ENCODE peak calls at places on chromosome 7, in five cellular contexts. O is mammary epithelial cell, N is cardiac muscle cell, Z is DND-41, Q is ovary. U is an unnamed sample.
A peak's percentile ranks its signal among the peaks of the same experiment; 100 is the strongest.

GRCh38 chr7:50379082-50379481 is 71.1 kb downstream of the FIGNL1 start:
- DNase-seq in Z (no peak), O (peak; percentile 98), Q (no peak), N (peak; percentile 63), U (no peak)

GRCh38 chr7:12103948-12104347 is 107.1 kb upstream of the TMEM106B start:
- DNase-seq in O (no peak), N (no peak), Q (no peak), Z (no peak), U (no peak)

GRCh38 chr7:149854611-149855367 is 16.6 kb downstream of the ZNF862 start:
- DNase-seq in O (peak; percentile 31), Z (peak; percentile 57), Q (peak; percentile 62), N (peak; percentile 91), U (peak; percentile 82)

GRCh38 chr7:101163281-101164070 is 1.9 kb downstream of the VGF start:
- DNase-seq in Q (no peak), N (no peak), O (peak; percentile 60), Z (peak; percentile 84), U (no peak)

GRCh38 chr7:16098585-16099179 is 322.7 kb downstream of the CRPPA start:
- DNase-seq in N (peak; percentile 20), Q (no peak), O (no peak), Z (no peak), U (no peak)

GRCh38 chr7:95609277-95609971 is 13.1 kb upstream of the PDK4 start:
- DNase-seq in Q (peak; percentile 67), O (no peak), N (no peak), Z (no peak), U (no peak)

GRCh38 chr7:102326156-102326914 is 29.9 kb downstream of the SPDYE6 start:
- DNase-seq in N (no peak), O (no peak), Q (no peak), Z (no peak), U (no peak)

GRCh38 chr7:2525161-2525930 is 5.8 kb downstream of the LFNG start:
- DNase-seq in N (no peak), Q (no peak), Z (no peak), O (no peak), U (peak; percentile 73)

GRCh38 chr7:68041559-68041958 is 1044.9 kb downstream of the TYW1 start:
- DNase-seq in N (no peak), Z (no peak), O (no peak), Q (no peak), U (no peak)

GRCh38 chr7:126657599-126658358 is 595.0 kb downstream of the GRM8 start:
- DNase-seq in O (no peak), N (no peak), Q (no peak), Z (no peak), U (no peak)

GRCh38 chr7:99040104-99040958 is 103.6 kb downstream of the SMURF1 start:
- DNase-seq in Q (peak; percentile 89), O (peak; percentile 65), Z (peak; percentile 66), N (peak; percentile 93), U (peak; percentile 65)
- H3K36me3 ChIP-seq in Q (no peaks in the 10 kb centered on the region), O (peaks cover 33% of the 10 kb centered on the region), Z (peaks cover 90% of the 10 kb centered on the region), N (peaks cover 56% of the 10 kb centered on the region), U (peaks cover 98% of the 10 kb centered on the region)

GRCh38 chr7:45687721-45688120 is 113.6 kb downstream of the ADCY1 start:
- DNase-seq in Z (no peak), O (no peak), N (no peak), Q (peak; percentile 6), U (no peak)

GRCh38 chr7:45684910-45685618 is 110.9 kb downstream of the ADCY1 start:
- DNase-seq in N (no peak), Z (no peak), O (no peak), Q (no peak), U (no peak)

GRCh38 chr7:45687185-45687560 is 113.0 kb downstream of the ADCY1 start:
- DNase-seq in Q (no peak), O (no peak), N (no peak), Z (no peak), U (no peak)

GRCh38 chr7:45686441-45687184 is 112.4 kb downstream of the ADCY1 start:
- DNase-seq in N (no peak), Z (no peak), O (no peak), Q (no peak), U (no peak)

DNA sequence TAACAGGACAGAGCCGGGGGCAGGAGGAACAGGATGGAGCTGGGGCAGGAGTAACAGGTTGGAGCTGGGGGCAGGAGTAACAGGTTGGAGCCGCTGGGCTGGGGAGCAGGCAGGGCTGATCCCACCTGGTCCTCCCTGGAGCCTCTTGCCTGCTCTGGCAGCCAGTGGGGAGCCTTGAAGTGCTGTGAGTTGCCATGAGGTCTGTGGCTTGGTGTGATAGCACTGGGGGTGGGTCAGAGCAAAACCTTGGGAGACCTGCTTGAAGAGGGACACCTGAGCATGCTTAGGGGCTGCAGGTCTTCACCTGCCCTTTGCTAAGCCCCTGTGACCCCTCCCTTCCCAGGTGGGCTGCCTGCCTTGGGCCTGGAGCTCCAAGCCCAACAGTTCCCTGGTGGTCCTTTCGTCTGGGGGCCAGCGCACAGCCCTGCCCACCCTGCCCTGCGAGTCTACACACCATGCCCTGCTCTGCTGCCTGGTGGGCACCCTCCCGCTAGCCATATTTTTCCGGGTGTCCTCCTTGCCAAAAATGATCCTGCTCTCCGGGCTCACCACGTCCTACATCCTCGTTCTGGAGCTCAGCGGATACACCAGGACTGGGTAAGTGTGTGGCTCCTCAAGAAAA is 111.6 kb downstream of the ADCY1 start:
- DNase-seq in Q (peak; percentile 6), N (no peak), O (no peak), Z (no peak), U (no peak)
- H3K27me3 ChIP-seq in Q (no peaks in the 10 kb centered on the region), N (no peaks in the 10 kb centered on the region), O (no peaks in the 10 kb centered on the region), Z (no peaks in the 10 kb centered on the region), U (no peaks in the 10 kb centered on the region)

GRCh38 chr7:100095289-100095688 is 5.9 kb downstream of the MCM7 start:
- DNase-seq in O (no peak), Q (no peak), Z (no peak), N (no peak), U (no peak)
- H3K27ac ChIP-seq in O (no peak overlapping the region), Q (no peak overlapping the region), Z (no peak overlapping the region), N (no peak overlapping the region), U (no peak overlapping the region)

DNA sequence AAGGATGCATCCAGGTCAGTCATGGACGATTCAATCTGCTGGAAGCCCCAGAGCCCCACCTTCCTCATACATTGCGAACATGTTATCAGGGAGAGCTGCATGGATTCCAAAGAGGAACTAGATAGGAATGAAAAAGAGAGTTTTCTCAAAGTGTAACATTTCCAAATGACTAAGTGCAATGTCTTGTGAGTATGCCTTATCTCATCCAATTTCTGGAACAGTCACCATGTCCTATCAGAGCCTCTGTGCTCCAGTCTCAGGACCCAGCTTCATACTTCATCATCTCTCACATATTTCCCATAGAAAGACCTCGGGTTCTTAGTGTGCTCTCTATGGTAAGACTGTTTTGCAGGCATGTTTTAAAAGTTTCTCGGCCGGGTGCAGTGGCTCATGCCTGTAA is 26.8 kb downstream of the ZC3HC1 start:
- DNase-seq in O (no peak), Q (no peak), Z (no peak), N (no peak), U (no peak)
- H3K36me3 ChIP-seq in O (peaks cover 20% of the 10 kb centered on the region), Q (peaks cover 3% of the 10 kb centered on the region), Z (peaks cover 81% of the 10 kb centered on the region), N (peaks cover 57% of the 10 kb centered on the region), U (peaks cover 99% of the 10 kb centered on the region)

GRCh38 chr7:130500910-130501309 is 9.0 kb downstream of the MEST start:
- DNase-seq in O (no peak), Z (no peak), N (no peak), Q (no peak), U (no peak)

GRCh38 chr7:130506358-130506757 is 14.5 kb downstream of the MEST start:
- DNase-seq in Q (no peak), O (no peak), Z (no peak), N (no peak), U (no peak)

GRCh38 chr7:130494480-130494879 is 2.6 kb downstream of the MEST start:
- DNase-seq in Q (no peak), N (no peak), Z (no peak), O (no peak), U (no peak)

GRCh38 chr7:130505753-130506152 is 13.9 kb downstream of the MEST start:
- DNase-seq in N (no peak), O (no peak), Q (no peak), Z (no peak), U (no peak)

GRCh38 chr7:130500463-130500862 is 8.6 kb downstream of the MEST start:
- DNase-seq in N (no peak), Z (no peak), O (no peak), Q (no peak), U (no peak)
- H3K27me3 ChIP-seq in N (no peaks in the 10 kb centered on the region), Z (no peaks in the 10 kb centered on the region), O (no peaks in the 10 kb centered on the region), Q (no peaks in the 10 kb centered on the region), U (no peaks in the 10 kb centered on the region)

GRCh38 chr7:24346716-24347115 is 62.7 kb downstream of the NPY start:
- DNase-seq in O (peak; percentile 39), Q (no peak), N (no peak), Z (no peak), U (no peak)

GRCh38 chr7:24343614-24344013 is 59.6 kb downstream of the NPY start:
- DNase-seq in O (no peak), Z (no peak), Q (no peak), N (no peak), U (no peak)

GRCh38 chr7:24354456-24354855 is 70.5 kb downstream of the NPY start:
- DNase-seq in Z (no peak), O (no peak), Q (no peak), N (no peak), U (no peak)

GRCh38 chr7:24346129-24346528 is 62.1 kb downstream of the NPY start:
- DNase-seq in Q (no peak), Z (no peak), O (peak; percentile 53), N (no peak), U (no peak)

GRCh38 chr7:24349339-24349738 is 65.3 kb downstream of the NPY start:
- DNase-seq in O (no peak), N (peak; percentile 45), Q (no peak), Z (no peak), U (no peak)
- H3K27ac ChIP-seq in O (no peak overlapping the region), N (no peak overlapping the region), Q (no peak overlapping the region), Z (no peak overlapping the region), U (no peak overlapping the region)

GRCh38 chr7:128843938-128844621 is 13.9 kb downstream of the FLNC start:
- DNase-seq in N (no peak), Q (no peak), O (no peak), Z (no peak), U (no peak)

GRCh38 chr7:128840326-128841170 is 10.3 kb downstream of the FLNC start:
- DNase-seq in Q (no peak), N (no peak), O (no peak), Z (no peak), U (no peak)

GRCh38 chr7:128842674-128843641 is 12.8 kb downstream of the FLNC start:
- DNase-seq in O (no peak), Q (no peak), N (no peak), Z (no peak), U (peak; percentile 38)

GRCh38 chr7:128841171-128841690 is 11.0 kb downstream of the FLNC start:
- DNase-seq in O (no peak), Z (no peak), Q (no peak), N (no peak), U (peak; percentile 46)

DNA sequence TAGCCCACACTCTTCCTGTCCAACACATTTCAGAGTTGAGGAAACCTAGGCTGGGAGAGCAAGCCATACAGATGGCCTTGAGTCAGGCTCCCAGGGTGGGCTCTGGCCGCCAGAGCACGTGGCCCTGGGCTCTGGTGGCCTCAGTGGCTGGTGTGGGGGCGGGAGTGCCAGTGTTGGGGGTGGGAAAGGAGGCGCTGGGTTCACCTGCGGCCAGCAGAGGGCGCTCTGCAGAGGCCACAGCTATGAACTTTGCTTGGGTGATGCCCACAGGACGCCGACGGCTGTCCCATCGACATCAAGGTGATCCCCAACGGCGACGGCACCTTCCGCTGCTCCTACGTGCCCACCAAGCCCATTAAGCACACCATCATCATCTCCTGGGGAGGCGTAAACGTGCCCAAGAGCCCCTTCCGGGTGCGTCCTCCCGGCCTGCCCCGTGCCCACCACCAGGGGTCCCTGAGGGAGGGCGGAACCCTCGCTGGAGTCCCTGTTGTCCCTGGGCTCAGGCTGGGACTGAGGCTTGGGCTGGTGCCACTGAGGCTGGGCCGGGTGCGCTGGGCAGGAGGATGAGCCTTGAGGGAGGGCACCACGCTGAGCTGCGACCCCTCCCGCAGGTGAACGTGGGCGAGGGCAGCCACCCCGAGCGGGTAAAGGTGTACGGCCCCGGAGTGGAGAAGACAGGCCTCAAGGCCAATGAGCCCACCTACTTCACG is 11.9 kb downstream of the FLNC start:
- DNase-seq in O (no peak), N (peak; percentile 67), Z (peak; percentile 52), Q (no peak), U (peak; percentile 63)
- H3K36me3 ChIP-seq in O (no peaks in the 10 kb centered on the region), N (peaks cover 96% of the 10 kb centered on the region), Z (no peaks in the 10 kb centered on the region), Q (no peaks in the 10 kb centered on the region), U (no peaks in the 10 kb centered on the region)